ENCODE peak calls at places on chromosomes 6 and 20, in five cellular contexts. A is body of pancreas; L is heart left ventricle; J is heart right ventricle; H is effector memory CD4-positive, alpha-beta T cell. F is an unnamed sample. For H3K4me1, the result is how much of the 10 kb centered on the place peaks cover.

GRCh38 chr6:99349620-99350141 is at the start of gene FAXC:
- DNase-seq in A (peak), L (no peak), J (peak), H (no peak), F (no peak)

GRCh38 chr6:37674161-37674560 is 23.5 kb downstream of the MDGA1 start:
- DNase-seq in A (no peak), L (no peak), J (no peak), H (no peak), F (no peak)

GRCh38 chr6:168225471-168225901 is 94.1 kb downstream of the DACT2 start:
- DNase-seq in A (no peak), L (no peak), J (no peak), H (no peak), F (no peak)

GRCh38 chr6:46203388-46203787 is 32.6 kb upstream of the ENPP5 start:
- DNase-seq in A (no peak), L (no peak), J (no peak), H (no peak), F (no peak)

GRCh38 chr6:19837511-19838441 is 606 bp downstream of the ID4 start:
- DNase-seq in A (peak), L (peak), J (peak), H (no peak), F (no peak)

GRCh38 chr20:37693629-37694626 is at the start of gene CTNNBL1:
- DNase-seq in A (peak), L (peak), J (peak), H (peak), F (peak)

GRCh38 chr6:107970255-107970654 is 12.2 kb upstream of the SEC63 start:
- DNase-seq in A (no peak), L (no peak), J (no peak), H (no peak), F (no peak)

GRCh38 chr20:7703436-7703835 is 236.8 kb downstream of the HAO1 start:
- DNase-seq in A (peak), L (no peak), J (no peak), H (no peak), F (no peak)

GRCh38 chr20:10673176-10673830 is 496 bp downstream of the JAG1 start:
- DNase-seq in A (peak), L (peak), J (peak), H (no peak), F (no peak)

GRCh38 chr6:52161689-52162438 is 24.3 kb upstream of the IL17A start:
- DNase-seq in A (no peak), L (no peak), J (no peak), H (no peak), F (no peak)

GRCh38 chr20:18412202-18412901 is 54.5 kb downstream of the DZANK1 start:
- DNase-seq in A (no peak), L (no peak), J (no peak), H (no peak), F (no peak)

GRCh38 chr6:50843842-50844241 is 25.2 kb downstream of the TFAP2B start:
- DNase-seq in A (no peak), L (no peak), J (no peak), H (no peak), F (no peak)

GRCh38 chr6:142235247-142235646 is 66.6 kb upstream of the ADGRG6 start:
- DNase-seq in A (no peak), L (no peak), J (no peak), H (no peak), F (no peak)

GRCh38 chr20:21437816-21438215 is 40.5 kb upstream of the NKX2-4 start:
- DNase-seq in A (no peak), L (no peak), J (no peak), H (no peak), F (no peak)

DNA sequence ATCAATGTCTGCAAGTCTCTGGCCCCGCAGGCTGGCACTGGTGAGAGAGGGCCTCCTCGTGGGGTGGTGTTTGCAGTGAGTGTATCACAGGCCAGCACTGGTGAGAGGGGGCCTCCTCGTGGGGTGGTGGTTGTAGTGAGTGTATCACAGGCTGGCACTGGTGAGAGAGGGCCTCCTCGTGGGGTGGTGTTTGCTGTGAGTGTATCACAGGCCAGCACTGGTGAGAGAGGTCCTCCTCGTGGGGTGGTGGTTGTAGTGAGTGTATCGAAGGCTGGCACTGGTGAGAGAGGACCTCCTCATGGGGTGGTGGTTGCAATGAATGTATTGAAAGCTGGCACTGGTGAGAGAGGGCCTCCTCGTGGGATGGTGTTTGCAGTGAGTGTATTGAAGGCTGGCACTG is 53.3 kb upstream of the SLC22A1 start:
- DNase-seq in A (no peak), L (no peak), J (no peak), H (no peak), F (no peak)
- H3K4me3 ChIP-seq in A (no peak), L (no peak), J (no peak), H (no peak), F (no peak)

GRCh38 chr6:29137724-29138123 is 29.9 kb downstream of the OR2J3 start:
- DNase-seq in A (no peak), L (no peak), J (no peak), H (no peak), F (no peak)

GRCh38 chr6:29142349-29142748 is 28.4 kb upstream of the OR2J2 start:
- DNase-seq in A (no peak), L (no peak), J (no peak), H (no peak), F (no peak)

GRCh38 chr6:29146154-29146553 is 24.6 kb upstream of the OR2J2 start:
- DNase-seq in A (no peak), L (no peak), J (no peak), H (no peak), F (no peak)

GRCh38 chr6:29141606-29142005 is 29.1 kb upstream of the OR2J2 start:
- DNase-seq in A (no peak), L (no peak), J (no peak), H (no peak), F (no peak)
- H3K4me1 ChIP-seq in A (under half), L (under half), J (under half), H (under half), F (under half)

GRCh38 chr20:57748601-57749130 is 38.9 kb upstream of the PMEPA1 start:
- DNase-seq in A (peak), L (peak), J (peak), H (peak), F (peak)

GRCh38 chr20:57751411-57751810 is 41.6 kb upstream of the PMEPA1 start:
- DNase-seq in A (no peak), L (no peak), J (no peak), H (no peak), F (no peak)

GRCh38 chr20:57749861-57750260 is 40.0 kb upstream of the PMEPA1 start:
- DNase-seq in A (no peak), L (no peak), J (no peak), H (no peak), F (no peak)

GRCh38 chr20:57747889-57748456 is 38.2 kb upstream of the PMEPA1 start:
- DNase-seq in A (no peak), L (no peak), J (no peak), H (no peak), F (no peak)

GRCh38 chr20:57749131-57749690 is 39.4 kb upstream of the PMEPA1 start:
- DNase-seq in A (no peak), L (no peak), J (no peak), H (no peak), F (no peak)
- H3K4me3 ChIP-seq in A (no peak), L (peak), J (peak), H (peak), F (peak)

GRCh38 chr6:41266555-41266954 is 19.9 kb downstream of the TREM1 start:
- DNase-seq in A (no peak), L (no peak), J (no peak), H (no peak), F (no peak)
- H3K4me1 ChIP-seq in A (under half), L (under half), J (under half), H (under half), F (under half)

GRCh38 chr20:44475372-44475693 is 341 bp upstream of the TTPAL start:
- DNase-seq in A (no peak), L (no peak), J (no peak), H (no peak), F (no peak)
- H3K4me3 ChIP-seq in A (peak), L (peak), J (peak), H (peak), F (peak)

GRCh38 chr20:15195378-15195777 is 858.0 kb upstream of the FLRT3 start:
- DNase-seq in A (no peak), L (no peak), J (no peak), H (no peak), F (no peak)
- H3K4me1 ChIP-seq in A (under half), L (under half), J (under half), H (under half), F (under half)

F was measured in naive thymus-derived CD4-positive, alpha-beta T cell.